ENCODE peak calls at places on chromosomes 6 and 20, in eight cellular contexts. One of them, this sample, is unnamed.

GRCh38 chr6:11621119-11621518 is 83.6 kb downstream of the TMEM170B start:
- DNase-seq in ovary: no peak
- DNase-seq in CD4-positive, alpha-beta memory T cell: no peak
- DNase-seq in astrocyte of the spinal cord: no peak
- DNase-seq in upper lobe of right lung: no peak
- DNase-seq in GM12865: no peak
- DNase-seq in iPS DF 6.9: no peak
- DNase-seq in heart left ventricle: no peak
- DNase-seq in this sample: no peak

GRCh38 chr6:35955071-35955470 is 34.2 kb upstream of the SRPK1 start:
- DNase-seq in ovary: no peak
- DNase-seq in CD4-positive, alpha-beta memory T cell: no peak
- DNase-seq in astrocyte of the spinal cord: no peak
- DNase-seq in upper lobe of right lung: no peak
- DNase-seq in GM12865: no peak
- DNase-seq in iPS DF 6.9: no peak
- DNase-seq in heart left ventricle: no peak
- DNase-seq in this sample: no peak

GRCh38 chr6:45619994-45620471 is 242.3 kb upstream of the SUPT3H start:
- DNase-seq in ovary: no peak
- DNase-seq in CD4-positive, alpha-beta memory T cell: peak
- DNase-seq in astrocyte of the spinal cord: peak
- DNase-seq in upper lobe of right lung: no peak
- DNase-seq in GM12865: peak
- DNase-seq in iPS DF 6.9: no peak
- DNase-seq in heart left ventricle: no peak
- DNase-seq in this sample: no peak

GRCh38 chr6:128275030-128275429 is 245.4 kb downstream of the PTPRK start:
- DNase-seq in ovary: no peak
- DNase-seq in CD4-positive, alpha-beta memory T cell: no peak
- DNase-seq in astrocyte of the spinal cord: peak
- DNase-seq in upper lobe of right lung: no peak
- DNase-seq in GM12865: no peak
- DNase-seq in iPS DF 6.9: no peak
- DNase-seq in heart left ventricle: no peak
- DNase-seq in this sample: no peak

GRCh38 chr6:4282926-4283325 is 147.6 kb upstream of the ECI2 start:
- DNase-seq in ovary: no peak
- DNase-seq in CD4-positive, alpha-beta memory T cell: no peak
- DNase-seq in astrocyte of the spinal cord: no peak
- DNase-seq in upper lobe of right lung: no peak
- DNase-seq in GM12865: no peak
- DNase-seq in iPS DF 6.9: no peak
- DNase-seq in heart left ventricle: no peak
- DNase-seq in this sample: no peak

GRCh38 chr20:32743237-32744112 is at the start of gene COMMD7:
- DNase-seq in ovary: peak
- DNase-seq in CD4-positive, alpha-beta memory T cell: peak
- DNase-seq in astrocyte of the spinal cord: peak
- DNase-seq in upper lobe of right lung: peak
- DNase-seq in GM12865: peak
- DNase-seq in iPS DF 6.9: no peak
- DNase-seq in heart left ventricle: peak
- DNase-seq in this sample: no peak

GRCh38 chr6:68756454-68757375 is 121.6 kb downstream of the ADGRB3 start:
- DNase-seq in ovary: no peak
- DNase-seq in CD4-positive, alpha-beta memory T cell: no peak
- DNase-seq in astrocyte of the spinal cord: no peak
- DNase-seq in upper lobe of right lung: no peak
- DNase-seq in GM12865: no peak
- DNase-seq in iPS DF 6.9: no peak
- DNase-seq in heart left ventricle: no peak
- DNase-seq in this sample: no peak

GRCh38 chr6:111484655-111484974 is 1.6 kb upstream of the REV3L start:
- DNase-seq in ovary: no peak
- DNase-seq in CD4-positive, alpha-beta memory T cell: no peak
- DNase-seq in astrocyte of the spinal cord: peak
- DNase-seq in upper lobe of right lung: no peak
- DNase-seq in GM12865: peak
- DNase-seq in iPS DF 6.9: no peak
- DNase-seq in heart left ventricle: no peak
- DNase-seq in this sample: no peak

GRCh38 chr6:166662690-166663089 is 35.6 kb upstream of the RPS6KA2 start:
- DNase-seq in ovary: no peak
- DNase-seq in CD4-positive, alpha-beta memory T cell: no peak
- DNase-seq in astrocyte of the spinal cord: no peak
- DNase-seq in upper lobe of right lung: no peak
- DNase-seq in GM12865: no peak
- DNase-seq in iPS DF 6.9: no peak
- DNase-seq in heart left ventricle: no peak
- DNase-seq in this sample: no peak

GRCh38 chr6:149334201-149334600 is 16.7 kb downstream of the TAB2 start:
- DNase-seq in ovary: no peak
- DNase-seq in CD4-positive, alpha-beta memory T cell: no peak
- DNase-seq in astrocyte of the spinal cord: peak
- DNase-seq in upper lobe of right lung: no peak
- DNase-seq in GM12865: no peak
- DNase-seq in iPS DF 6.9: no peak
- DNase-seq in heart left ventricle: no peak
- DNase-seq in this sample: no peak

GRCh38 chr20:23889775-23890187 is 10.2 kb upstream of the CST5 start:
- DNase-seq in ovary: no peak
- DNase-seq in CD4-positive, alpha-beta memory T cell: peak
- DNase-seq in astrocyte of the spinal cord: peak
- DNase-seq in upper lobe of right lung: no peak
- DNase-seq in GM12865: peak
- DNase-seq in iPS DF 6.9: peak
- DNase-seq in heart left ventricle: peak
- DNase-seq in this sample: no peak

GRCh38 chr20:49729780-49730179 is 16.1 kb upstream of the B4GALT5 start:
- DNase-seq in ovary: no peak
- DNase-seq in CD4-positive, alpha-beta memory T cell: no peak
- DNase-seq in astrocyte of the spinal cord: no peak
- DNase-seq in upper lobe of right lung: no peak
- DNase-seq in GM12865: no peak
- DNase-seq in iPS DF 6.9: no peak
- DNase-seq in heart left ventricle: no peak
- DNase-seq in this sample: no peak

GRCh38 chr20:49727894-49728885 is 14.5 kb upstream of the B4GALT5 start:
- DNase-seq in ovary: no peak
- DNase-seq in CD4-positive, alpha-beta memory T cell: no peak
- DNase-seq in astrocyte of the spinal cord: no peak
- DNase-seq in upper lobe of right lung: no peak
- DNase-seq in GM12865: no peak
- DNase-seq in iPS DF 6.9: no peak
- DNase-seq in heart left ventricle: no peak
- DNase-seq in this sample: no peak

GRCh38 chr20:49727473-49727872 is 13.8 kb upstream of the B4GALT5 start:
- DNase-seq in ovary: no peak
- DNase-seq in CD4-positive, alpha-beta memory T cell: no peak
- DNase-seq in astrocyte of the spinal cord: no peak
- DNase-seq in upper lobe of right lung: no peak
- DNase-seq in GM12865: no peak
- DNase-seq in iPS DF 6.9: no peak
- DNase-seq in heart left ventricle: no peak
- DNase-seq in this sample: no peak

GRCh38 chr20:49725694-49726093 is 12.0 kb upstream of the B4GALT5 start:
- DNase-seq in ovary: no peak
- DNase-seq in CD4-positive, alpha-beta memory T cell: no peak
- DNase-seq in astrocyte of the spinal cord: no peak
- DNase-seq in upper lobe of right lung: no peak
- DNase-seq in GM12865: no peak
- DNase-seq in iPS DF 6.9: no peak
- DNase-seq in heart left ventricle: no peak
- DNase-seq in this sample: no peak

DNA sequence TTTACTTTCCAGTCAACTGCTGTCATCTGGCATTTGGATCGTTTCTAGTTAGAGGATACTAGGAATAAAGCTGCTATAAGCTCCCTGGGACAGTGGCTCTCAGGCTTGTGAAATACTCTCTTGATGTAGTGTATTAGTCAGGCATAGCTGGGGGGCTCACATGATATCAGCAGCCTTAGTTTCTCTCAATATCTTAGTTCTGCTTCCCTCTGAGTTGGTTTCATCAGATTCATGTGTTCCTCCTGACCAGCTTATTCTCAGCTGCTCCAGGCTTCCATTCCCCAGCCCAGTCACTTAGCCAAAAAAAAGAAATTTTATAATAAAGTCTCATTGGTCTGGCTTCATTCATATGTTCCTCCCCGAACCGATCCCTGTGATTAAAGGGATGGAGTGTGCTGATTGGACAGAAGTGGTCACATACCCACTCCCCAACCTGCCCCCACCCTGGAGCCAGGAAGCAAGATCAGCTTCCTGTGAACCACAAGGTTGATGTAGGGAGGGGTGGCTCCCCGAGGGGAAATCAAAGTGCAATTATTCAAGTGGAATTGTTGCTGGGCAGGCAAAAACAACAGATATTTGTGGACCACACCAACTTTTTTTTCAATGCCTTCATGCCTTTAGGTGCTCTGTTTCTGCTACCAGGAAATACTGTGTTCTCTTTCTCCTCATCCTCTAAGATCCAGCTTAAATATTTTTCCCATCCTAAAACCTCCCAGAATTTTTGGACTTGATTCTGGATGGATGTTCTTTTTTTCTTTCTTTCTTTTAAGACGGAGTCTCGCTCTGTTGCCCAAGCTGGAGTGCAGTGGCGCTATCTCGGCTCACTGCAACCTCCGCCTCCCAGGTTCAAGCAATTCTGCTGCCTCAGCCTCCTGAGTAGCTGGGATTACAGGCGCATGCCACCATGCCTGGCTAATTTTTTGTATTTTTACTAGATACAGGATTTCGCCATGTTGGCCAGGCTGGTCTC is 11.2 kb upstream of the B4GALT5 start:
- DNase-seq in ovary: peak
- DNase-seq in CD4-positive, alpha-beta memory T cell: no peak
- DNase-seq in astrocyte of the spinal cord: no peak
- DNase-seq in upper lobe of right lung: no peak
- DNase-seq in GM12865: no peak
- DNase-seq in iPS DF 6.9: no peak
- DNase-seq in heart left ventricle: peak
- DNase-seq in this sample: no peak
- H3K4me3 ChIP-seq in ovary: no peak
- H3K4me3 ChIP-seq in CD4-positive, alpha-beta memory T cell: no peak
- H3K4me3 ChIP-seq in astrocyte of the spinal cord: no peak
- H3K4me3 ChIP-seq in upper lobe of right lung: no peak
- H3K4me3 ChIP-seq in GM12865: no peak
- H3K4me3 ChIP-seq in iPS DF 6.9: no peak
- H3K4me3 ChIP-seq in heart left ventricle: no peak
- H3K4me3 ChIP-seq in this sample: no peak

GRCh38 chr6:2768125-2768524 is 2.9 kb downstream of the WRNIP1 start:
- DNase-seq in ovary: no peak
- DNase-seq in CD4-positive, alpha-beta memory T cell: no peak
- DNase-seq in astrocyte of the spinal cord: no peak
- DNase-seq in upper lobe of right lung: no peak
- DNase-seq in GM12865: peak
- DNase-seq in iPS DF 6.9: no peak
- DNase-seq in heart left ventricle: no peak
- DNase-seq in this sample: no peak
- H3K4me3 ChIP-seq in ovary: no peak
- H3K4me3 ChIP-seq in CD4-positive, alpha-beta memory T cell: peak
- H3K4me3 ChIP-seq in astrocyte of the spinal cord: no peak
- H3K4me3 ChIP-seq in upper lobe of right lung: peak
- H3K4me3 ChIP-seq in GM12865: peak
- H3K4me3 ChIP-seq in iPS DF 6.9: no peak
- H3K4me3 ChIP-seq in heart left ventricle: peak
- H3K4me3 ChIP-seq in this sample: no peak

DNA sequence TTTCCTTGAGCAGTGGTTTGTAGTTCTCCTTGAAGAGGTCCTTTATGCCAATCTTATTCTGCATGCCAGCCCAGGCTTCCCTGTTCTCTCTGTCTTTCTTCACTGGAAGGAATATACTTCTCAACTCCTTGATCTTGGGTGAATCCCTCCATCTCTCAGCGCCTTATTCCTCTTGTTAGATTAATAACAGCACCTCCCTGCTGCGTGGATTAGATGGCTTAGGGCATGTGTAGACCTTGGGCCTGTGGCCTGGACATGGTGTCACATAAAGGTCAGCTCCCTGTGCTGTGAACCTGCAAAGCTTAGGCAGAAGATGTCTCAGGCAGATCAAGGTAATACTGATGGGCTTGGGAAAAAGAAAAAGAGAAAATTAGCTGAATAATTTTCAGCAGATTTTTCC is 18.3 kb downstream of the ZNF831 start:
- DNase-seq in ovary: no peak
- DNase-seq in CD4-positive, alpha-beta memory T cell: no peak
- DNase-seq in astrocyte of the spinal cord: no peak
- DNase-seq in upper lobe of right lung: no peak
- DNase-seq in GM12865: no peak
- DNase-seq in iPS DF 6.9: no peak
- DNase-seq in heart left ventricle: no peak
- DNase-seq in this sample: no peak
- H3K4me3 ChIP-seq in ovary: no peak
- H3K4me3 ChIP-seq in CD4-positive, alpha-beta memory T cell: no peak
- H3K4me3 ChIP-seq in astrocyte of the spinal cord: no peak
- H3K4me3 ChIP-seq in upper lobe of right lung: no peak
- H3K4me3 ChIP-seq in GM12865: no peak
- H3K4me3 ChIP-seq in iPS DF 6.9: no peak
- H3K4me3 ChIP-seq in heart left ventricle: no peak
- H3K4me3 ChIP-seq in this sample: no peak

GRCh38 chr6:14767176-14767575 is 478.7 kb upstream of the JARID2 start:
- DNase-seq in ovary: no peak
- DNase-seq in CD4-positive, alpha-beta memory T cell: no peak
- DNase-seq in astrocyte of the spinal cord: no peak
- DNase-seq in upper lobe of right lung: no peak
- DNase-seq in GM12865: no peak
- DNase-seq in iPS DF 6.9: no peak
- DNase-seq in heart left ventricle: no peak
- DNase-seq in this sample: no peak
- H3K4me3 ChIP-seq in ovary: no peak
- H3K4me3 ChIP-seq in CD4-positive, alpha-beta memory T cell: no peak
- H3K4me3 ChIP-seq in astrocyte of the spinal cord: no peak
- H3K4me3 ChIP-seq in upper lobe of right lung: no peak
- H3K4me3 ChIP-seq in GM12865: no peak
- H3K4me3 ChIP-seq in iPS DF 6.9: no peak
- H3K4me3 ChIP-seq in heart left ventricle: no peak
- H3K4me3 ChIP-seq in this sample: no peak

DNA sequence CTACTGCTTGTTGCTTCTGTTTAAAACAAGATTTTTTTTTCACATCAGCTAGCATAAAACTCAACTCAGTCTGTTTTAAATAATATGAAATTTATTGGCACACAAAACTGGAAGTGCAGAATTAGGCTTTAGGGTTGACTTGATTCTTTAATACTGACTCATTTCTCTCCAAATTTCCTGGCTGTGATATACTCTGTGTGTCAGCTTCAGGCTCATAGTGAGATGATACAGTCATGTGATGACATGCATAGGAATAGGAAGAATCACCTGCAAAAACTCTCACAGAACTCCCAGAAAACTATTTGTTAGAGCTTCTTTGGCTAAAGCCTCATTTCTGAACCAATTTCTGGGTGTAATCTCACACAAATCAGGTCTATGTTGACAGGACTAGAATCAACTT is 1068.0 kb upstream of the EPHA7 start:
- DNase-seq in ovary: no peak
- DNase-seq in CD4-positive, alpha-beta memory T cell: no peak
- DNase-seq in astrocyte of the spinal cord: no peak
- DNase-seq in upper lobe of right lung: no peak
- DNase-seq in GM12865: no peak
- DNase-seq in iPS DF 6.9: no peak
- DNase-seq in heart left ventricle: no peak
- DNase-seq in this sample: no peak
- H3K4me3 ChIP-seq in ovary: no peak
- H3K4me3 ChIP-seq in CD4-positive, alpha-beta memory T cell: no peak
- H3K4me3 ChIP-seq in astrocyte of the spinal cord: no peak
- H3K4me3 ChIP-seq in upper lobe of right lung: no peak
- H3K4me3 ChIP-seq in GM12865: no peak
- H3K4me3 ChIP-seq in iPS DF 6.9: no peak
- H3K4me3 ChIP-seq in heart left ventricle: no peak
- H3K4me3 ChIP-seq in this sample: no peak

GRCh38 chr6:137866914-137867684 is at the start of gene TNFAIP3:
- DNase-seq in ovary: peak
- DNase-seq in CD4-positive, alpha-beta memory T cell: peak
- DNase-seq in astrocyte of the spinal cord: peak
- DNase-seq in upper lobe of right lung: peak
- DNase-seq in GM12865: peak
- DNase-seq in iPS DF 6.9: peak
- DNase-seq in heart left ventricle: peak
- DNase-seq in this sample: no peak
- H3K4me3 ChIP-seq in ovary: peak
- H3K4me3 ChIP-seq in CD4-positive, alpha-beta memory T cell: peak
- H3K4me3 ChIP-seq in astrocyte of the spinal cord: peak
- H3K4me3 ChIP-seq in upper lobe of right lung: peak
- H3K4me3 ChIP-seq in GM12865: peak
- H3K4me3 ChIP-seq in iPS DF 6.9: peak
- H3K4me3 ChIP-seq in heart left ventricle: peak
- H3K4me3 ChIP-seq in this sample: peak

This sample was measured in vagina.